ENCODE peak calls at places on chromosomes 13 and 19, in ten cellular contexts. G, J, O, S, L, T, R, U, P and X are unnamed samples.

GRCh38 chr13:33637978-33638743 is 179.8 kb upstream of the RFC3 start:
- DNase-seq in S (no peak), P (no peak), R (no peak), O (no peak), U (no peak), T (no peak), J (no peak), L (no peak), G (no peak), X (no peak)

GRCh38 chr19:50851620-50852019 is 3.1 kb upstream of the KLK3 start:
- DNase-seq in T (no peak), G (no peak), O (no peak), S (no peak), L (no peak), R (no peak), J (no peak), U (no peak), P (no peak), X (no peak)

GRCh38 chr13:26707122-26708006 is 53.2 kb downstream of the GPR12 start:
- DNase-seq in G (peak), L (peak), U (peak), R (peak), S (peak), P (no peak), T (no peak), O (no peak), J (no peak), X (peak)

GRCh38 chr13:41905600-41906254 is 55.2 kb downstream of the VWA8 start:
- DNase-seq in L (no peak), U (no peak), G (peak), O (no peak), T (no peak), S (peak), P (no peak), J (no peak), R (no peak), X (no peak)

GRCh38 chr13:20772401-20773131 is 1.2 kb downstream of the EEF1AKMT1 start:
- DNase-seq in T (no peak), U (no peak), O (no peak), S (no peak), R (no peak), G (no peak), L (no peak), P (no peak), J (no peak), X (no peak)

GRCh38 chr19:7673995-7674667 is 2.8 kb upstream of the MCEMP1 start:
- DNase-seq in U (peak), J (no peak), R (no peak), P (no peak), T (no peak), L (peak), G (peak), S (no peak), O (no peak), X (peak)

GRCh38 chr13:23678768-23679167 is 108.6 kb downstream of the TNFRSF19 start:
- DNase-seq in L (no peak), P (no peak), U (no peak), S (peak), T (no peak), G (no peak), O (no peak), J (no peak), R (no peak), X (no peak)

GRCh38 chr13:49667773-49668172 is 23.5 kb downstream of the EBPL start:
- DNase-seq in O (no peak), J (no peak), G (no peak), P (no peak), R (no peak), L (no peak), U (no peak), S (no peak), T (no peak), X (no peak)

GRCh38 chr19:33302974-33303790 is 848 bp upstream of the CEBPA start:
- DNase-seq in U (peak), L (peak), G (peak), J (no peak), O (peak), S (no peak), R (no peak), T (no peak), P (peak), X (peak)

GRCh38 chr19:30226464-30227070 is 145.6 kb upstream of the ZNF536 start:
- DNase-seq in G (peak), S (no peak), R (peak), T (no peak), U (peak), P (no peak), L (no peak), J (no peak), O (no peak), X (peak)

GRCh38 chr19:7624810-7625209 is 4.5 kb downstream of the XAB2 start:
- DNase-seq in G (no peak), J (no peak), S (no peak), P (no peak), R (no peak), U (no peak), O (no peak), T (no peak), L (no peak), X (no peak)

GRCh38 chr19:10796653-10797052 is 39.4 kb downstream of the TMED1 start:
- DNase-seq in G (no peak), L (no peak), J (no peak), S (no peak), T (no peak), U (no peak), P (no peak), O (no peak), R (peak), X (no peak)

GRCh38 chr19:458091-459042 is 2.5 kb downstream of the SHC2 start:
- DNase-seq in P (no peak), U (no peak), L (no peak), T (no peak), J (no peak), O (no peak), G (no peak), S (no peak), R (no peak), X (no peak)

GRCh38 chr13:114089341-114089740 is 43.1 kb downstream of the RASA3 start:
- DNase-seq in S (no peak), J (no peak), P (no peak), O (no peak), R (no peak), U (peak), T (no peak), G (no peak), L (no peak), X (no peak)

GRCh38 chr13:39527961-39528720 is 74.9 kb downstream of the LHFPL6 start:
- DNase-seq in R (no peak), G (no peak), O (no peak), S (peak), J (no peak), P (no peak), L (no peak), T (no peak), U (peak), X (no peak)

GRCh38 chr19:3397266-3398022 is 31.1 kb downstream of the NFIC start:
- DNase-seq in P (no peak), J (no peak), S (no peak), O (no peak), R (peak), G (peak), L (peak), U (no peak), T (no peak), X (peak)

GRCh38 chr13:34070544-34071303 is 252.8 kb downstream of the RFC3 start:
- DNase-seq in S (no peak), P (no peak), L (no peak), J (no peak), T (no peak), G (no peak), R (no peak), O (no peak), U (no peak), X (no peak)

GRCh38 chr19:51375504-51376221 is 3.2 kb upstream of the NKG7 start:
- DNase-seq in U (no peak), R (no peak), S (no peak), L (no peak), P (no peak), J (peak), O (no peak), G (no peak), T (no peak), X (no peak)

GRCh38 chr13:41154042-41154441 is 21.4 kb upstream of the KBTBD6 start:
- DNase-seq in G (no peak), T (no peak), J (no peak), R (no peak), O (no peak), P (no peak), L (no peak), U (no peak), S (no peak), X (no peak)

GRCh38 chr19:10431943-10432735 is 11.8 kb downstream of the PDE4A start:
- DNase-seq in R (no peak), P (peak), G (peak), T (peak), S (no peak), L (peak), J (no peak), O (peak), U (peak), X (peak)

GRCh38 chr13:32142956-32143375 is 111.4 kb downstream of the FRY start:
- DNase-seq in R (no peak), O (no peak), T (no peak), G (peak), S (peak), J (no peak), P (no peak), L (no peak), U (peak), X (no peak)

GRCh38 chr13:41075034-41075433 is 13.7 kb downstream of the WBP4 start:
- DNase-seq in T (no peak), S (no peak), J (no peak), L (no peak), O (peak), U (no peak), G (peak), R (peak), P (no peak), X (no peak)

GRCh38 chr19:48999481-49000325 is 6.0 kb downstream of the RUVBL2 start:
- DNase-seq in T (peak), J (peak), U (peak), G (peak), L (no peak), P (peak), S (no peak), O (no peak), R (no peak), X (peak)

GRCh38 chr13:24203726-24204295 is 43.3 kb downstream of the SPATA13 start:
- DNase-seq in T (no peak), L (no peak), O (peak), J (no peak), G (no peak), U (no peak), P (no peak), R (no peak), S (no peak), X (no peak)

GRCh38 chr19:917323-918151 is at the start of gene KISS1R:
- DNase-seq in G (peak), S (no peak), U (peak), J (no peak), P (peak), L (no peak), T (no peak), O (no peak), R (no peak), X (no peak)